ENCODE peak calls at places on chromosomes 4 and X, in ten cellular contexts. Y, P, K, L, F, C, Z, E, B and Q are unnamed samples.

GRCh38 chrX:4277122-4277521 is 563.7 kb upstream of the PRKX start:
- DNase-seq in E (no peak), P (no peak), L (no peak), B (no peak), F (no peak), K (no peak), Z (no peak), Y (no peak), C (no peak), Q (no peak)

GRCh38 chr4:10118355-10119004 is 1.9 kb upstream of the WDR1 start:
- DNase-seq in K (peak), E (no peak), C (no peak), B (no peak), Y (no peak), F (no peak), P (no peak), L (no peak), Z (peak), Q (no peak)

GRCh38 chr4:1407657-1408333 is 1.6 kb upstream of the NKX1-1 start:
- DNase-seq in B (no peak), K (no peak), C (no peak), F (no peak), Z (no peak), E (no peak), P (no peak), L (no peak), Y (no peak), Q (no peak)

GRCh38 chr4:73068496-73069337 is 799 bp downstream of the COX18 start:
- DNase-seq in Y (peak), Z (no peak), K (peak), B (peak), C (peak), P (no peak), F (no peak), E (no peak), L (no peak), Q (peak)

GRCh38 chrX:11531226-11531625 is 134.5 kb downstream of the ARHGAP6 start:
- DNase-seq in P (no peak), F (no peak), E (no peak), L (no peak), B (peak), K (no peak), C (no peak), Y (peak), Z (no peak), Q (no peak)

GRCh38 chr4:15345134-15345533 is 82.7 kb upstream of the C1QTNF7 start:
- DNase-seq in L (no peak), Y (no peak), P (no peak), C (no peak), E (no peak), Z (no peak), K (no peak), B (no peak), F (no peak), Q (no peak)

GRCh38 chrX:115595049-115595448 is 34.1 kb downstream of the PLS3 start:
- DNase-seq in L (no peak), Y (peak), B (no peak), C (no peak), K (no peak), P (no peak), E (no peak), Z (no peak), F (no peak), Q (no peak)

GRCh38 chr4:8409271-8410065 is 31.1 kb downstream of the ACOX3 start:
- DNase-seq in Y (peak), K (peak), F (no peak), Z (no peak), C (no peak), B (no peak), E (peak), L (peak), P (no peak), Q (no peak)

GRCh38 chr4:180059216-180059881 is 2183.9 kb upstream of the TENM3 start:
- DNase-seq in E (no peak), L (no peak), P (no peak), K (no peak), C (peak), F (no peak), Z (peak), Y (peak), B (no peak), Q (no peak)

GRCh38 chr4:87848622-87849351 is 16.0 kb downstream of the MEPE start:
- DNase-seq in Y (peak), E (no peak), K (peak), F (no peak), P (peak), Z (no peak), C (peak), L (no peak), B (peak), Q (peak)

GRCh38 chr4:73944061-73944875 is 37.6 kb downstream of the PF4 start:
- DNase-seq in Z (no peak), Y (peak), P (no peak), F (no peak), E (no peak), B (no peak), C (no peak), K (no peak), L (no peak), Q (no peak)

GRCh38 chrX:28177202-28177601 is 196.0 kb upstream of the DCAF8L1 start:
- DNase-seq in Y (no peak), F (no peak), L (no peak), K (no peak), E (no peak), Z (peak), B (no peak), C (no peak), P (no peak), Q (no peak)